ENCODE peak calls at places on chromosomes 16 and 17, in six cellular contexts. L is left ventricle myocardium superior; X is SHP77 treated with DMSO at 0.1 percent for 48 hours; S is activated effector memory CD4-positive, alpha-beta T cell treated with anti-CD3 and anti-CD28 coated beads, Interleukin-2, amount 50 U/mL, for 16 hours; H is GM23248; I is thoracic aorta. V is an unnamed sample.

GRCh38 chr17:53142890-53143289 is 679.8 kb upstream of the KIF2B start:
- DNase-seq in L (no peak), X (peak), S (no peak), H (no peak), I (no peak), V (no peak)

GRCh38 chr17:61786088-61786487 is 77.2 kb downstream of the BRIP1 start:
- DNase-seq in L (no peak), X (no peak), S (no peak), H (no peak), I (no peak), V (no peak)

GRCh38 chr17:204427-205175 is 23.2 kb upstream of the DOC2B start:
- DNase-seq in L (no peak), X (no peak), S (no peak), H (no peak), I (no peak), V (no peak)

GRCh38 chr16:49918257-49918656 is 62.3 kb upstream of the ZNF423 start:
- DNase-seq in L (no peak), X (no peak), S (no peak), H (no peak), I (no peak), V (no peak)

GRCh38 chr17:1843947-1844346 is 14.1 kb downstream of the RPA1 start:
- DNase-seq in L (no peak), X (no peak), S (no peak), H (no peak), I (no peak), V (no peak)

GRCh38 chr17:37488607-37489196 is 989 bp upstream of the DUSP14 start:
- DNase-seq in L (peak), X (no peak), S (peak), H (peak), I (peak), V (peak)

GRCh38 chr17:652310-652709 is 62.3 kb downstream of the VPS53 start:
- DNase-seq in L (peak), X (no peak), S (no peak), H (peak), I (no peak), V (no peak)

GRCh38 chr16:57689772-57690558 is 4.6 kb upstream of the DRC7 start:
- DNase-seq in L (no peak), X (no peak), S (no peak), H (no peak), I (no peak), V (peak)

GRCh38 chr16:12798846-12799245 is 4.8 kb downstream of the CPPED1 start:
- DNase-seq in L (no peak), X (no peak), S (no peak), H (no peak), I (no peak), V (no peak)

GRCh38 chr17:2237521-2237921 is 66.1 kb downstream of the SMG6 start:
- DNase-seq in L (peak), X (no peak), S (no peak), H (peak), I (no peak), V (no peak)

GRCh38 chr17:43939886-43940285 is 2.4 kb downstream of the PPY start:
- DNase-seq in L (no peak), X (no peak), S (no peak), H (no peak), I (no peak), V (no peak)

GRCh38 chr17:72516772-72517399 is 396.1 kb downstream of the SOX9 start:
- DNase-seq in L (peak), X (no peak), S (no peak), H (peak), I (no peak), V (no peak)

GRCh38 chr17:50865060-50865867 is 890 bp downstream of the TOB1 start:
- DNase-seq in L (peak), X (peak), S (peak), H (peak), I (no peak), V (peak)

GRCh38 chr17:20955437-20956323 is 87.1 kb downstream of the USP22 start:
- DNase-seq in L (no peak), X (no peak), S (no peak), H (peak), I (no peak), V (no peak)

GRCh38 chr17:44061446-44061845 is 5.0 kb downstream of the LSM12 start:
- DNase-seq in L (no peak), X (no peak), S (no peak), H (peak), I (no peak), V (no peak)

GRCh38 chr16:53968454-53968853 is 264.5 kb downstream of the FTO start:
- DNase-seq in L (no peak), X (no peak), S (no peak), H (peak), I (no peak), V (no peak)

GRCh38 chr16:4472880-4473279 is 1.5 kb downstream of the NMRAL1 start:
- DNase-seq in L (no peak), X (no peak), S (no peak), H (no peak), I (no peak), V (no peak)

GRCh38 chr16:58638148-58639036 is 8.8 kb upstream of the CNOT1 start:
- DNase-seq in L (peak), X (no peak), S (no peak), H (peak), I (no peak), V (no peak)

GRCh38 chr17:38743556-38744171 is 4.5 kb downstream of the PCGF2 start:
- DNase-seq in L (no peak), X (no peak), S (no peak), H (no peak), I (no peak), V (no peak)

GRCh38 chr17:45895304-45895968 is 1.1 kb downstream of the MAPT start:
- DNase-seq in L (peak), X (peak), S (peak), H (peak), I (no peak), V (peak)

GRCh38 chr16:69711115-69711740 is 15.1 kb downstream of the NQO1 start:
- DNase-seq in L (no peak), X (no peak), S (no peak), H (peak), I (peak), V (no peak)

GRCh38 chr17:32286518-32286900 is 20.9 kb downstream of the RHBDL3 start:
- DNase-seq in L (no peak), X (no peak), S (no peak), H (no peak), I (no peak), V (no peak)

GRCh38 chr16:55495616-55496289 is 13.1 kb upstream of the LPCAT2 start:
- DNase-seq in L (no peak), X (no peak), S (no peak), H (peak), I (no peak), V (no peak)

GRCh38 chr17:27985736-27986394 is 56.6 kb upstream of the NLK start:
- DNase-seq in L (no peak), X (no peak), S (no peak), H (no peak), I (no peak), V (no peak)

GRCh38 chr17:8875416-8875815 is 7.9 kb upstream of the PIK3R6 start:
- DNase-seq in L (no peak), X (no peak), S (no peak), H (no peak), I (no peak), V (no peak)

GRCh38 chr17:50192873-50193274 is 8.6 kb downstream of the COL1A1 start:
- DNase-seq in L (no peak), X (no peak), S (no peak), H (peak), I (no peak), V (no peak)

GRCh38 chr17:76271669-76272540 is 6.8 kb downstream of the UBALD2 start:
- DNase-seq in L (no peak), X (no peak), S (peak), H (no peak), I (no peak), V (peak)